ENCODE peak calls at places on chromosomes 5 and 9, in seven cellular contexts. J, H, P, W, V, X and F are unnamed samples.

GRCh38 chr5:5816960-5817359 is 394.5 kb downstream of the ICE1 start:
- DNase-seq in V (no peak), P (no peak), H (no peak), X (no peak), J (no peak), W (no peak), F (no peak)

GRCh38 chr5:141869514-141869913 is 8.7 kb downstream of the PCDH1 start:
- DNase-seq in X (peak), J (no peak), V (no peak), H (no peak), P (peak), W (peak), F (peak)

GRCh38 chr5:141951341-141951781 is 6.6 kb downstream of the PCDH12 start:
- DNase-seq in P (no peak), W (no peak), H (peak), X (no peak), J (peak), V (peak), F (no peak)

GRCh38 chr9:36906492-36906891 is 127.6 kb downstream of the PAX5 start:
- DNase-seq in V (no peak), P (no peak), H (no peak), J (no peak), X (no peak), W (no peak), F (no peak)

GRCh38 chr5:170109059-170110031 is 3.6 kb downstream of the FOXI1 start:
- DNase-seq in X (no peak), P (no peak), W (no peak), H (no peak), V (peak), J (peak), F (no peak)

GRCh38 chr9:127817881-127818434 is 15.3 kb downstream of the FPGS start:
- DNase-seq in J (no peak), V (no peak), X (no peak), H (no peak), W (no peak), P (no peak), F (no peak)

GRCh38 chr5:97918614-97919013 is 735.6 kb upstream of the RIOK2 start:
- DNase-seq in V (no peak), P (no peak), X (no peak), H (no peak), J (no peak), W (no peak), F (no peak)

GRCh38 chr9:69542942-69543704 is 129.0 kb downstream of the APBA1 start:
- DNase-seq in W (no peak), P (no peak), J (no peak), H (no peak), V (peak), X (no peak), F (no peak)

GRCh38 chr9:130429831-130430230 is 14.9 kb upstream of the ASS1 start:
- DNase-seq in V (no peak), W (no peak), P (no peak), H (no peak), J (no peak), X (no peak), F (no peak)

GRCh38 chr9:93280661-93281259 is 96.8 kb downstream of the WNK2 start:
- DNase-seq in W (no peak), P (peak), H (no peak), V (no peak), X (no peak), J (no peak), F (no peak)

GRCh38 chr9:134655101-134655500 is 13.5 kb downstream of the COL5A1 start:
- DNase-seq in V (no peak), P (no peak), J (no peak), H (no peak), W (peak), X (peak), F (peak)

GRCh38 chr5:180670586-180671359 is 21.4 kb upstream of the FLT4 start:
- DNase-seq in W (no peak), X (no peak), V (peak), J (peak), H (peak), P (no peak), F (no peak)

GRCh38 chr5:4054092-4054491 is 458.5 kb downstream of the IRX1 start:
- DNase-seq in V (no peak), W (no peak), H (no peak), X (no peak), P (no peak), J (no peak), F (no peak)

GRCh38 chr9:93108301-93109041 is 12.5 kb downstream of the CARD19 start:
- DNase-seq in J (peak), H (peak), P (no peak), W (peak), V (no peak), X (peak), F (peak)

GRCh38 chr9:87959916-87960581 is 14.3 kb downstream of the CDK20 start:
- DNase-seq in P (no peak), V (no peak), H (no peak), J (no peak), W (no peak), X (no peak), F (no peak)

GRCh38 chr9:99896119-99896518 is 10.3 kb upstream of the STX17 start:
- DNase-seq in X (no peak), P (no peak), V (no peak), H (no peak), W (peak), J (no peak), F (no peak)

GRCh38 chr5:150299571-150300327 is 3.0 kb downstream of the ARSI start:
- DNase-seq in H (no peak), P (peak), J (no peak), W (no peak), X (no peak), V (no peak), F (no peak)

GRCh38 chr9:89461302-89461701 is 36.6 kb downstream of the SEMA4D start:
- DNase-seq in V (no peak), W (peak), P (no peak), X (no peak), J (no peak), H (peak), F (no peak)